ENCODE peak calls at places on chromosomes 3 and 15, in eight cellular contexts. W is mesenchymal stem cell, Z is fibroblast of lung, A is H9, V is endothelial cell of umbilical vein, P is IMR-90, U is SK-N-SH, H is GM23248. N is an unnamed sample.

GRCh38 chr15:76253851-76254440 is 57.3 kb downstream of the ETFA start:
- DNase-seq in P (no peak), A (peak; percentile 67), W (no peak), V (no peak), Z (peak; percentile 47), H (no peak), U (no peak), N (no peak)

GRCh38 chr3:18778602-18779001 is 353.5 kb upstream of the SATB1 start:
- DNase-seq in U (no peak), W (no peak), V (no peak), H (no peak), A (no peak), P (no peak), Z (no peak), N (no peak)

GRCh38 chr3:190865828-190866227 is 3.3 kb upstream of the GMNC start:
- DNase-seq in Z (no peak), P (no peak), W (no peak), H (no peak), U (no peak), A (no peak), V (no peak), N (no peak)

GRCh38 chr15:43187544-43188155 is 2.4 kb downstream of the CCNDBP1 start:
- DNase-seq in W (peak; percentile 67), A (no peak), Z (peak; percentile 58), H (peak; percentile 81), V (peak; percentile 58), U (peak; percentile 51), P (peak; percentile 80), N (peak; percentile 84)

GRCh38 chr15:93212578-93212977 is 123.6 kb upstream of the RGMA start:
- DNase-seq in V (no peak), A (no peak), P (no peak), W (no peak), U (no peak), Z (no peak), H (no peak), N (no peak)

GRCh38 chr3:151156618-151157216 is 46.3 kb downstream of the GPR171 start:
- DNase-seq in Z (peak; percentile 61), V (peak; percentile 59), U (peak; percentile 53), P (peak; percentile 61), A (no peak), H (peak; percentile 67), W (peak; percentile 64), N (peak; percentile 80)

GRCh38 chr3:107106316-107106715 is 270.9 kb upstream of the CCDC54 start:
- DNase-seq in W (peak; percentile 22), U (no peak), P (peak; percentile 53), A (no peak), V (no peak), H (peak; percentile 7), Z (peak; percentile 78), N (no peak)

GRCh38 chr3:143120716-143121239 is 1.2 kb downstream of the CHST2 start:
- DNase-seq in W (peak; percentile 61), Z (peak; percentile 43), H (peak; percentile 73), A (peak; percentile 45), P (peak; percentile 26), V (peak; percentile 43), U (peak; percentile 50), N (peak; percentile 67)

GRCh38 chr3:147614210-147614609 is 205.0 kb downstream of the ZIC1 start:
- DNase-seq in H (no peak), W (no peak), Z (peak; percentile 47), U (no peak), A (no peak), V (no peak), P (no peak), N (no peak)

GRCh38 chr3:123752228-123752627 is 131.9 kb downstream of the MYLK start:
- DNase-seq in P (no peak), W (no peak), Z (no peak), U (no peak), A (no peak), H (no peak), V (no peak), N (no peak)

GRCh38 chr15:98799461-98799971 is 151.2 kb downstream of the IGF1R start:
- DNase-seq in W (peak; percentile 78), P (peak; percentile 8), Z (no peak), U (no peak), V (peak; percentile 21), A (no peak), H (peak; percentile 32), N (no peak)

GRCh38 chr3:107062310-107062709 is 314.9 kb upstream of the CCDC54 start:
- DNase-seq in U (no peak), A (no peak), H (no peak), P (no peak), W (no peak), V (no peak), Z (no peak), N (no peak)

DNA sequence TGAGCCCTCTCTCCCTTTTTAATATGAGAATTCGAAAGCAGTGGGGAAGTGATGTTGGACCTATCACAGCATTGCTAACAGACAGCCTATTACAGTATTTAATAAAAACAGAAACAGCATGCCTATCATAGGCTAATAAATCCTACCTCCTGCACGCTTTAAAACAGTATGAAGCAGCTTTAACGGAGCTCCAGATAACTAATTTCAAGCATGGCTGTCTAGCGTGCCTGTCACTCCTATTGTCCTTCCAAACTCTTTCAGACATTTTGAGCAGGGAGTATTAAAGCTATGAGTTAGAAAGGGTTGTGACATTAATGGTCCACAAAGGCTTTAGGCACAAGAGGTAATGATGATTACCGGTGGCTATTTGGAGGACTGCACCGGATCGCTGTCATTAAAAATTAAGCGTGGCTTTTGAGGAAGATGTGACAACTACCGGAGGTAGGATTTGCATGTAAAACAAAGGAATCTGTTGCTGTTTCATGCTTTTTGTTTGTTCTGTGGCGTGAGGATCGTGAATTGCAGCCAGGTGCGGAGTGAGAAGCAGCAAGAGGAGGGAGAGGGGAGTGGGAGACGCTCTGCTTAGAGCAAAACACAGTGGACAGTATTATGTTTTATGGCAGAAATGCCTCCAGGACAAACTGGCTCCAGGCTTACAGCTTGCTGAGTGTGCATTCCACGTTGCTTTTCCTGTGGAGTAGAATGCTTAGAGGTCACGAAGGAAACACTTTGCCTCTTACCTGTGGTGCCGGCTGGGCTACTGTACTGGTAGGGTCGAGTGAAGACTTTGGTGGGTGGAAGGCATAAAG is at the start of gene KCNMB2:
- DNase-seq in Z (peak; percentile 17), U (no peak), P (no peak), H (no peak), A (peak; percentile 63), W (peak; percentile 44), V (peak; percentile 32), N (no peak)
- H3K9ac ChIP-seq in Z (no peak within 1 kb of the TSS), U (no peak within 1 kb of the TSS), P (no peak within 1 kb of the TSS), H (no peak within 1 kb of the TSS), A (peak within 1 kb of the TSS; percentile 32), W (peak within 1 kb of the TSS; percentile 57), V (peak within 1 kb of the TSS; percentile 12), N (no peak within 1 kb of the TSS)

DNA sequence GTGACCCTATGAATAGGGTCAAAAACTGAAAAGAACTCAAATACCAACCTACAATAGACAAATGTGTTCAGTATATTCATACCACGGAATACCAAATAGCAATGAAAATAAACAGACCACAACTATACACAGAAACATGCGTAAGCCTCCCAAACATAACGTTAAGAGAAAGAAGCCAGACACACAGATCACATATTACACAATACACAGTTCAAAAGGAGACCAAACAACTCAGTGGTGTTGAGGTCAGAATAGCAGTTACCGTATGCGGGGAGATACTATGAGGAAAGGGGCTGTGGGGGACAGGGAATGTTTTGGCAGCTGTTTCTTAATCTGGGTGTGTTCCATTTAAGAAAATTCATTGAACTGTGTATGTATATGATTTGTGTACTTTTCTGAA is 6.6 kb downstream of the OSBPL10 start:
- DNase-seq in W (peak; percentile 94), U (no peak), H (no peak), P (peak; percentile 96), Z (peak; percentile 86), A (no peak), V (no peak), N (peak; percentile 62)
- H3K9ac ChIP-seq in W (no peak overlapping the region), U (no peak overlapping the region), H (no peak overlapping the region), P (no peak overlapping the region), Z (no peak overlapping the region), A (no peak overlapping the region), V (no peak overlapping the region), N (peak overlapping the region; percentile 68)

DNA sequence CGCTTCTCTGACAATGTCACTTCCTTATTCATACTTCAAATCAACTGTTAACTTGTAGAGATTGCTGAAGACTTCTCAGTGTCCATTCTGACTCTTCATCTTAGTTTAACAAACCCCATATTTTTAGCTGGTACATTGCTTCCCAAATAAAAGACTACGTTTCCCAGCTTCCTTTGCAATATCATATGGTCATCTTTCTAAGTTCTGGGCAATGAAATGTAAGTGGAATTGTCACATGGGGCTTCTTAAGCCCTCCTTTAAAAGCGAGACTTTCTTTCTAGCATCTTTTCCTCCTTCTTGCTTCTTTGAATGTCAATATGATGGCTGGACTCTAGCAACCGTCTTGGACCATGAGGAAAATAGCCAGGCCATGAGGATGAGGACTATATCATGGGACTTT is 239.1 kb downstream of the ZNF621 start:
- DNase-seq in P (no peak), U (no peak), V (no peak), A (no peak), H (no peak), W (no peak), Z (no peak), N (peak; percentile 57)
- H3K9ac ChIP-seq in P (no peak overlapping the region), U (no peak overlapping the region), V (no peak overlapping the region), A (no peak overlapping the region), H (no peak overlapping the region), W (no peak overlapping the region), Z (no peak overlapping the region), N (no peak overlapping the region)

GRCh38 chr15:85584791-85585360 is 204.5 kb downstream of the AKAP13 start:
- DNase-seq in P (no peak), W (no peak), H (no peak), U (no peak), V (no peak), Z (no peak), A (no peak), N (peak; percentile 67)

GRCh38 chr15:85591622-85592021 is 203.1 kb downstream of the KLHL25 start:
- DNase-seq in U (no peak), V (no peak), W (no peak), H (no peak), P (no peak), A (no peak), Z (no peak), N (peak; percentile 56)

GRCh38 chr15:85589873-85590272 is 204.9 kb downstream of the KLHL25 start:
- DNase-seq in A (no peak), P (peak; percentile 79), H (peak; percentile 91), Z (peak; percentile 76), W (peak; percentile 33), V (no peak), U (no peak), N (no peak)

GRCh38 chr15:85588657-85589056 is 206.1 kb downstream of the KLHL25 start:
- DNase-seq in V (no peak), H (peak; percentile 65), W (peak; percentile 81), P (peak; percentile 65), Z (peak; percentile 79), U (no peak), A (no peak), N (no peak)

DNA sequence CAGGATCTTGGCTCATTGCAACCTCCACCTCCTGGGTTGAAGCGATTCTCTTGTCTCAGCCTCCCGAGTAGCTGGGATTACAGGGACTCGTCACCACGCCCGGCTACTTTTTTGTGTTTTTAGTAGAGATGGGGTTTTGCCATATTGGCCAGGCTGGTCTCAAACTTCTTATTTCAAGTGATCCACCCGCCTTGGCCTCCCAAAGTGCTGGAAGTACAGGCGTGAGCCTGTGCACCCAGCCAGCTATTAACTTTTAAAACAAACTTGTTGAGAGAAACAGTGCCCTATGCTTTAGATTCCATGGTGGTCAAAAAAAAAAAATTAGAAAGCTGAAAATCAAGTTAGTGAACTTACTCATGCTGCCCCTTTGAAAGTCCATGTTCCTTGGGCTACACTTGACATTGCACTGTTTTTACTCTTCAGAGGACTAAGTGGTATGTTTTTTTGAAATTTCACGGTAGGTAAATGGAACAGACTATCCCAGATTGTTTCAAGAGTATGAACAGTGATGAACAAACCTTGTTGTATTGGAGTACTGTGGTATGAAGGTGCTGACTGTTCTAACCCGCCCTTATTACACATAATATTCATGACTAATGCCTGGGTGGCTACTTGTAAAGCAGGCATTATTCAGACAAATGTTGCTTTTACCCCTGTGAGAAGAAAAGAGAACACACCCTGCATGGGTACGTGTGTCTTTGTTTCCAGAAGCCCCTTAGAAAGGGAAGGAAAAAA is 206.9 kb downstream of the KLHL25 start:
- DNase-seq in H (peak; percentile 94), Z (peak; percentile 89), P (peak; percentile 82), U (no peak), A (no peak), W (peak; percentile 57), V (peak; percentile 58), N (no peak)
- H3K9ac ChIP-seq in H (peak overlapping the region; percentile 70), Z (no peak overlapping the region), P (no peak overlapping the region), U (no peak overlapping the region), A (no peak overlapping the region), W (peak overlapping the region; percentile 57), V (no peak overlapping the region), N (no peak overlapping the region)